ENCODE peak calls at places on chromosomes 3 and 15, in six cellular contexts. One of them, this sample, is unnamed.

GRCh38 chr15:88218557-88219214 is 37.9 kb downstream of the NTRK3 start:
- DNase-seq in PC-9: no peak
- DNase-seq in Peyer's patch: no peak
- DNase-seq in heart right ventricle: no peak
- DNase-seq in AG04450: no peak
- DNase-seq in cardiac muscle cell: no peak
- DNase-seq in this sample: no peak

GRCh38 chr3:4866841-4867240 is 112.4 kb upstream of the BHLHE40 start:
- DNase-seq in PC-9: no peak
- DNase-seq in AG04450: no peak
- DNase-seq in Peyer's patch: peak; percentile 52
- DNase-seq in heart right ventricle: no peak
- DNase-seq in cardiac muscle cell: peak; percentile 25
- DNase-seq in this sample: no peak

GRCh38 chr3:70774641-70775040 is 462.2 kb upstream of the MDFIC2 start:
- DNase-seq in Peyer's patch: no peak
- DNase-seq in heart right ventricle: no peak
- DNase-seq in PC-9: no peak
- DNase-seq in AG04450: no peak
- DNase-seq in cardiac muscle cell: no peak
- DNase-seq in this sample: no peak

GRCh38 chr15:71296032-71296686 is 180.9 kb downstream of the THSD4 start:
- DNase-seq in PC-9: peak; percentile 17
- DNase-seq in AG04450: no peak
- DNase-seq in Peyer's patch: peak; percentile 69
- DNase-seq in heart right ventricle: no peak
- DNase-seq in cardiac muscle cell: peak; percentile 56
- DNase-seq in this sample: no peak

GRCh38 chr3:21290557-21290956 is 460.5 kb downstream of the ZNF385D start:
- DNase-seq in cardiac muscle cell: peak; percentile 11
- DNase-seq in PC-9: no peak
- DNase-seq in Peyer's patch: no peak
- DNase-seq in AG04450: no peak
- DNase-seq in heart right ventricle: no peak
- DNase-seq in this sample: no peak

GRCh38 chr3:73255609-73256029 is 194.2 kb downstream of the EBLN2 start:
- DNase-seq in cardiac muscle cell: peak; percentile 79
- DNase-seq in PC-9: peak; percentile 1
- DNase-seq in Peyer's patch: peak; percentile 53
- DNase-seq in AG04450: peak; percentile 4
- DNase-seq in heart right ventricle: no peak
- DNase-seq in this sample: no peak

GRCh38 chr15:91183630-91184029 is 83.6 kb downstream of the SV2B start:
- DNase-seq in AG04450: no peak
- DNase-seq in PC-9: no peak
- DNase-seq in Peyer's patch: no peak
- DNase-seq in cardiac muscle cell: no peak
- DNase-seq in heart right ventricle: no peak
- DNase-seq in this sample: no peak

GRCh38 chr3:174756200-174756829 is 102.8 kb upstream of the NAALADL2 start:
- DNase-seq in heart right ventricle: no peak
- DNase-seq in Peyer's patch: no peak
- DNase-seq in PC-9: no peak
- DNase-seq in cardiac muscle cell: no peak
- DNase-seq in AG04450: no peak
- DNase-seq in this sample: no peak

GRCh38 chr3:68972358-68972979 is 40.1 kb upstream of the TAFA4 start:
- DNase-seq in AG04450: no peak
- DNase-seq in heart right ventricle: peak; percentile 20
- DNase-seq in PC-9: peak; percentile 22
- DNase-seq in cardiac muscle cell: peak; percentile 75
- DNase-seq in Peyer's patch: no peak
- DNase-seq in this sample: no peak

GRCh38 chr3:126149256-126149902 is 31.0 kb downstream of the ALDH1L1 start:
- DNase-seq in heart right ventricle: peak; percentile 1
- DNase-seq in Peyer's patch: no peak
- DNase-seq in PC-9: no peak
- DNase-seq in cardiac muscle cell: no peak
- DNase-seq in AG04450: no peak
- DNase-seq in this sample: no peak

GRCh38 chr3:141605883-141606282 is 119.1 kb downstream of the RASA2 start:
- DNase-seq in AG04450: no peak
- DNase-seq in Peyer's patch: no peak
- DNase-seq in heart right ventricle: no peak
- DNase-seq in cardiac muscle cell: no peak
- DNase-seq in PC-9: no peak
- DNase-seq in this sample: no peak

GRCh38 chr15:99427210-99427609 is 138.6 kb upstream of the MEF2A start:
- DNase-seq in cardiac muscle cell: no peak
- DNase-seq in Peyer's patch: peak; percentile 10
- DNase-seq in AG04450: no peak
- DNase-seq in PC-9: no peak
- DNase-seq in heart right ventricle: no peak
- DNase-seq in this sample: no peak

GRCh38 chr3:170448530-170449110 is 30.0 kb downstream of the CLDN11 start:
- DNase-seq in AG04450: no peak
- DNase-seq in Peyer's patch: no peak
- DNase-seq in heart right ventricle: no peak
- DNase-seq in PC-9: no peak
- DNase-seq in cardiac muscle cell: no peak
- DNase-seq in this sample: no peak

GRCh38 chr3:195102609-195103467 is 168.1 kb downstream of the XXYLT1 start:
- DNase-seq in heart right ventricle: no peak
- DNase-seq in cardiac muscle cell: peak; percentile 97
- DNase-seq in PC-9: peak; percentile 62
- DNase-seq in AG04450: peak; percentile 88
- DNase-seq in Peyer's patch: peak; percentile 62
- DNase-seq in this sample: no peak

GRCh38 chr3:54232618-54233017 is 110.3 kb downstream of the CACNA2D3 start:
- DNase-seq in cardiac muscle cell: no peak
- DNase-seq in AG04450: no peak
- DNase-seq in PC-9: no peak
- DNase-seq in heart right ventricle: no peak
- DNase-seq in Peyer's patch: no peak
- DNase-seq in this sample: no peak

GRCh38 chr3:54223063-54223462 is 100.7 kb downstream of the CACNA2D3 start:
- DNase-seq in Peyer's patch: no peak
- DNase-seq in cardiac muscle cell: no peak
- DNase-seq in PC-9: no peak
- DNase-seq in heart right ventricle: no peak
- DNase-seq in AG04450: no peak
- DNase-seq in this sample: no peak

GRCh38 chr3:54225841-54226528 is 103.6 kb downstream of the CACNA2D3 start:
- DNase-seq in PC-9: no peak
- DNase-seq in AG04450: no peak
- DNase-seq in Peyer's patch: no peak
- DNase-seq in heart right ventricle: no peak
- DNase-seq in cardiac muscle cell: peak; percentile 6
- DNase-seq in this sample: no peak

GRCh38 chr3:54228806-54229205 is 106.5 kb downstream of the CACNA2D3 start:
- DNase-seq in Peyer's patch: no peak
- DNase-seq in PC-9: no peak
- DNase-seq in cardiac muscle cell: no peak
- DNase-seq in AG04450: no peak
- DNase-seq in heart right ventricle: no peak
- DNase-seq in this sample: no peak
- H3K27ac ChIP-seq in Peyer's patch: no peak overlapping the region
- H3K27ac ChIP-seq in PC-9: no peak overlapping the region
- H3K27ac ChIP-seq in cardiac muscle cell: no peak overlapping the region
- H3K27ac ChIP-seq in AG04450: no peak overlapping the region
- H3K27ac ChIP-seq in heart right ventricle: no peak overlapping the region
- H3K27ac ChIP-seq in this sample: no peak overlapping the region

DNA sequence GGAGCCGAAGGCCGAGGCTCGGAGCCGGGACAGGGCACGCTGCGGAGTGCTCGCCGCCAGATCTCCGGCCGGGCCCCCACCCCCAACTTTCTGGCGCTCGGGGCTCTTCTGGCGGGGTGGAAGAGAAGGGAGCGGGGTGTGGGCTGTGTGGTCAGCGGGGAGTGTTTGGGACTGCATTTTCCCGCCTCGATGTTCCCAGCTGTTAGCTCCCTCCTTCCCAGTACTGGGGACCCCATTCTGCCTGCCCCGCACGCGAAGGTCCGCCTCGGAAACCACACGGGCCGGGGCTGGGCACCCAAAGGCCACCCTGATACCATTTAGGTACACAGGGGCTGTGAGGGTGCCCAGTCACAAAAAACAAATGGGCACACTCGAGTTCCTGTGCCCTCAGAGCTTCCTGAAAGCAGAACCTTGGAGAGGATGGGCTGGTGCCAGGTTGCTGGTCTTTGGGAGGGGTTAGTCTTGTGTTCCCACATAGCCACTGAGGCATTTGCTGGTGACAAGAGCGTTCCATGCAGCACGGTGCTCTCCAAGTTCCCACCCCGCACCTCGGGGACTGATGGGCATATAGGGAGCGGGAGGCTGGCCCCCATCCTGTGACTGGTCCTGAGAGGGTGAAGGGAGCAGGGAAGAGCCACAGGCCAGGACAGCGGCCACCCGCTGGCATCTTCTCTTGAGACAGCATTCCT is 621 bp downstream of the TYRO3 start:
- DNase-seq in heart right ventricle: no peak
- DNase-seq in PC-9: peak; percentile 16
- DNase-seq in AG04450: no peak
- DNase-seq in cardiac muscle cell: no peak
- DNase-seq in Peyer's patch: no peak
- DNase-seq in this sample: no peak
- H3K4me3 ChIP-seq in heart right ventricle: peak overlapping the region; percentile 32
- H3K4me3 ChIP-seq in PC-9: peak overlapping the region; percentile 62
- H3K4me3 ChIP-seq in AG04450: peak overlapping the region; percentile 67
- H3K4me3 ChIP-seq in cardiac muscle cell: peak overlapping the region; percentile 90
- H3K4me3 ChIP-seq in Peyer's patch: peak overlapping the region; percentile 70
- H3K4me3 ChIP-seq in this sample: peak overlapping the region; percentile 91

GRCh38 chr3:129591932-129592331 is 14.5 kb downstream of the PLXND1 start:
- DNase-seq in heart right ventricle: no peak
- DNase-seq in cardiac muscle cell: no peak
- DNase-seq in AG04450: no peak
- DNase-seq in Peyer's patch: no peak
- DNase-seq in PC-9: no peak
- DNase-seq in this sample: no peak
- H3K27ac ChIP-seq in heart right ventricle: peak overlapping the region; percentile 93
- H3K27ac ChIP-seq in cardiac muscle cell: no peak overlapping the region
- H3K27ac ChIP-seq in AG04450: no peak overlapping the region
- H3K27ac ChIP-seq in Peyer's patch: peak overlapping the region; percentile 56
- H3K27ac ChIP-seq in PC-9: no peak overlapping the region
- H3K27ac ChIP-seq in this sample: peak overlapping the region; percentile 90

DNA sequence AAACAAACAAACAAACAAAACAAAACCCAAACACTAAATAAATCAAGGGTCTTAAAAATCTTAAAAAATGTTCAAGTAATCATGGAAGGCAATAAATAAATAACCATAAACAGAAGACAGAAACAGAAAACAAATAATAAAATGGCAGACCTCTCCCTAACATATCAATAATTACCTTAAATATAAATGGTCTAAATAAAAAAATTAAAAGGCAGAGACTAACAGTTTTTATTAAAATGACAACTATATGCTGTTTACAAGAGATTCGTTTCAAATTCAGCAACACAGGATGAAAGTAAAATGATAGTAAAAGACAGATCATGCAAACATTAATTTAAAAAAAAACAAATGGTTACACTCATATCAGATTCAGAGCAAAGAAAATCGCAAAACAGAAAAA is 91.1 kb downstream of the UBE3A start:
- DNase-seq in PC-9: no peak
- DNase-seq in heart right ventricle: no peak
- DNase-seq in cardiac muscle cell: no peak
- DNase-seq in Peyer's patch: no peak
- DNase-seq in AG04450: no peak
- DNase-seq in this sample: no peak
- H3K4me3 ChIP-seq in PC-9: no peak overlapping the region
- H3K4me3 ChIP-seq in heart right ventricle: no peak overlapping the region
- H3K4me3 ChIP-seq in cardiac muscle cell: no peak overlapping the region
- H3K4me3 ChIP-seq in Peyer's patch: no peak overlapping the region
- H3K4me3 ChIP-seq in AG04450: no peak overlapping the region
- H3K4me3 ChIP-seq in this sample: no peak overlapping the region